ENCODE peak calls at places on chromosomes 16 and 17, in six cellular contexts. L is neuronal stem cell; A is naive thymus-derived CD8-positive, alpha-beta T cell; V is activated CD8-positive, alpha-beta T cell treated with anti-CD3 and anti-CD28 coated beads for 36 hours; W is NCI-H187 treated with DMSO at 0.1 percent for 48 hours; R is neural crest cell. D is an unnamed sample.

GRCh38 chr17:73831699-73832098 is 187.5 kb upstream of the SDK2 start:
- DNase-seq in L (no peak), V (no peak), W (no peak), R (no peak), A (no peak), D (no peak)

GRCh38 chr16:16127469-16128116 is 95.7 kb downstream of the ABCC6 start:
- DNase-seq in L (peak), A (peak), R (peak), W (no peak), V (peak), D (peak)

GRCh38 chr17:52789829-52790228 is 631.3 kb upstream of the CA10 start:
- DNase-seq in A (no peak), L (no peak), W (no peak), V (no peak), R (no peak), D (no peak)

GRCh38 chr17:2392252-2393183 is 8.3 kb downstream of the MNT start:
- DNase-seq in R (peak), L (peak), W (no peak), V (peak), A (peak), D (peak)

GRCh38 chr17:37365589-37365988 is 10.2 kb upstream of the C17orf78 start:
- DNase-seq in R (no peak), V (no peak), L (no peak), A (no peak), W (no peak), D (no peak)

GRCh38 chr17:19785854-19786253 is 37.8 kb upstream of the ALDH3A1 start:
- DNase-seq in A (no peak), W (no peak), L (no peak), R (no peak), V (no peak), D (no peak)

GRCh38 chr17:8468109-8468508 is 32.4 kb downstream of the NDEL1 start:
- DNase-seq in W (no peak), R (no peak), V (no peak), A (no peak), L (no peak), D (no peak)

GRCh38 chr16:57752581-57753447 is 17.2 kb downstream of the KATNB1 start:
- DNase-seq in V (no peak), A (no peak), W (no peak), L (no peak), R (no peak), D (no peak)

GRCh38 chr17:41429667-41430066 is 5.3 kb upstream of the KRT37 start:
- DNase-seq in W (no peak), A (no peak), L (no peak), V (no peak), R (no peak), D (no peak)

GRCh38 chr17:70184770-70185169 is 15.4 kb downstream of the KCNJ2 start:
- DNase-seq in A (no peak), V (no peak), W (no peak), L (no peak), R (no peak), D (no peak)

GRCh38 chr16:68332411-68333121 is 21.7 kb downstream of the PRMT7 start:
- DNase-seq in R (no peak), V (no peak), L (no peak), A (no peak), W (peak), D (no peak)

GRCh38 chr16:88759976-88760350 is 25.1 kb downstream of the PIEZO1 start:
- DNase-seq in L (no peak), W (no peak), R (no peak), V (no peak), A (no peak), D (no peak)

GRCh38 chr16:54265558-54266213 is 20.9 kb downstream of the IRX3 start:
- DNase-seq in V (no peak), L (no peak), W (no peak), A (no peak), R (no peak), D (no peak)

GRCh38 chr16:84228321-84228838 is 11.4 kb downstream of the KCNG4 start:
- DNase-seq in R (no peak), L (peak), A (no peak), W (no peak), V (no peak), D (no peak)

GRCh38 chr16:15735610-15736009 is 85.6 kb downstream of the NDE1 start:
- DNase-seq in A (no peak), W (no peak), R (no peak), L (no peak), V (no peak), D (no peak)

GRCh38 chr16:70437017-70437581 is 1.8 kb downstream of the ST3GAL2 start:
- DNase-seq in R (no peak), V (peak), W (no peak), A (no peak), L (no peak), D (no peak)